ENCODE peak calls at places on chromosomes 13 and 19, in eight cellular contexts. K, S, J, D, R, F, U and T are unnamed samples.

GRCh38 chr19:2867025-2867991 is at the start of gene ZNF556:
- DNase-seq in K (peak), S (no peak), J (peak), D (no peak), R (no peak), F (no peak), U (no peak), T (no peak)

GRCh38 chr13:48630291-48630690 is 23.4 kb upstream of the CYSLTR2 start:
- DNase-seq in K (no peak), S (no peak), J (no peak), D (no peak), R (no peak), F (no peak), U (no peak), T (no peak)

GRCh38 chr13:94248454-94249233 is 230.8 kb downstream of the DCT start:
- DNase-seq in K (no peak), S (no peak), J (no peak), D (no peak), R (no peak), F (no peak), U (no peak), T (no peak)

GRCh38 chr13:71303144-71303543 is 563.9 kb downstream of the DACH1 start:
- DNase-seq in K (no peak), S (no peak), J (no peak), D (no peak), R (no peak), F (no peak), U (no peak), T (no peak)

GRCh38 chr13:41268764-41269163 is 5.4 kb upstream of the MTRF1 start:
- DNase-seq in K (no peak), S (no peak), J (no peak), D (no peak), R (no peak), F (no peak), U (no peak), T (no peak)

GRCh38 chr19:49071860-49072547 is 495 bp downstream of the KCNA7 start:
- DNase-seq in K (no peak), S (no peak), J (no peak), D (no peak), R (no peak), F (no peak), U (peak), T (no peak)

GRCh38 chr19:53328967-53329366 is 4.6 kb upstream of the ZNF845 start:
- DNase-seq in K (no peak), S (no peak), J (peak), D (peak), R (no peak), F (no peak), U (peak), T (no peak)

GRCh38 chr13:89401209-89401810 is 1730.1 kb downstream of the SLITRK5 start:
- DNase-seq in K (no peak), S (no peak), J (peak), D (no peak), R (no peak), F (no peak), U (no peak), T (peak)

GRCh38 chr19:49790866-49791265 is 22.2 kb downstream of the FUZ start:
- DNase-seq in K (no peak), S (no peak), J (peak), D (peak), R (no peak), F (no peak), U (no peak), T (no peak)

GRCh38 chr19:50276370-50277063 is 52.7 kb downstream of the KCNC3 start:
- DNase-seq in K (no peak), S (no peak), J (no peak), D (no peak), R (no peak), F (no peak), U (no peak), T (no peak)

GRCh38 chr13:105139380-105140285 is 1395.8 kb downstream of the EFNB2 start:
- DNase-seq in K (peak), S (peak), J (peak), D (peak), R (peak), F (peak), U (peak), T (peak)

GRCh38 chr13:28117689-28118377 is 17.5 kb upstream of the FLT3 start:
- DNase-seq in K (no peak), S (peak), J (no peak), D (no peak), R (no peak), F (no peak), U (no peak), T (peak)

GRCh38 chr19:1839658-1840540 is 8.4 kb downstream of the REXO1 start:
- DNase-seq in K (no peak), S (peak), J (no peak), D (no peak), R (no peak), F (no peak), U (no peak), T (no peak)

GRCh38 chr19:7792286-7792685 is 29.2 kb downstream of the CLEC4M start:
- DNase-seq in K (no peak), S (no peak), J (no peak), D (no peak), R (no peak), F (no peak), U (no peak), T (no peak)

GRCh38 chr13:80599765-80600164 is 258.8 kb upstream of the SPRY2 start:
- DNase-seq in K (no peak), S (no peak), J (no peak), D (no peak), R (no peak), F (no peak), U (no peak), T (no peak)

GRCh38 chr13:99191900-99192399 is 8.7 kb upstream of the UBAC2 start:
- DNase-seq in K (no peak), S (peak), J (no peak), D (no peak), R (no peak), F (peak), U (no peak), T (no peak)

GRCh38 chr13:109297628-109298027 is 488.8 kb downstream of the IRS2 start:
- DNase-seq in K (no peak), S (no peak), J (peak), D (no peak), R (no peak), F (no peak), U (no peak), T (no peak)